ENCODE peak calls at places on chromosomes 6 and 20, in four cellular contexts. Y is A549, W is tibial artery, K is H1. Q is an unnamed sample.
A peak's percentile ranks its signal among the peaks of the same experiment; 100 is the strongest.

GRCh38 chr6:157209865-157210530 is 113.3 kb downstream of the TMEM242 start:
- DNase-seq in Y (no peak), K (no peak), W (no peak), Q (no peak)

GRCh38 chr6:80464901-80465300 is 358.4 kb downstream of the BCKDHB start:
- DNase-seq in W (no peak), Y (no peak), K (no peak), Q (no peak)

GRCh38 chr6:8387942-8388437 is 47.4 kb downstream of the SLC35B3 start:
- DNase-seq in K (no peak), W (no peak), Y (no peak), Q (no peak)

GRCh38 chr6:143822584-143823024 is 20.5 kb upstream of the LTV1 start:
- DNase-seq in Y (no peak), K (no peak), W (no peak), Q (peak; percentile 35)

GRCh38 chr6:42547407-42548329 is 16.2 kb upstream of the UBR2 start:
- DNase-seq in W (peak; percentile 79), K (no peak), Y (peak; percentile 77), Q (peak; percentile 87)

GRCh38 chr6:158517581-158517980 is 42.3 kb upstream of the TMEM181 start:
- DNase-seq in Y (no peak), K (no peak), W (no peak), Q (no peak)

GRCh38 chr6:156809034-156809433 is 31.9 kb downstream of the ARID1B start:
- DNase-seq in W (peak; percentile 71), K (no peak), Y (no peak), Q (no peak)

GRCh38 chr6:99887066-99887465 is 107.0 kb downstream of the MCHR2 start:
- DNase-seq in Y (no peak), K (no peak), W (no peak), Q (no peak)

GRCh38 chr6:136566851-136567250 is 16.6 kb upstream of the MAP7 start:
- DNase-seq in W (no peak), Y (no peak), K (no peak), Q (no peak)

GRCh38 chr20:36745234-36745926 is 510 bp downstream of the NDRG3 start:
- DNase-seq in K (no peak), W (no peak), Y (peak; percentile 49), Q (peak; percentile 26)

GRCh38 chr6:56727097-56727845 is 84.6 kb upstream of the DST start:
- DNase-seq in W (no peak), K (no peak), Y (no peak), Q (no peak)

GRCh38 chr20:47220161-47220582 is 136.3 kb downstream of the ZMYND8 start:
- DNase-seq in Y (peak; percentile 53), K (no peak), W (no peak), Q (no peak)

GRCh38 chr20:34820805-34821578 is 4.5 kb downstream of the NCOA6 start:
- DNase-seq in W (no peak), K (no peak), Y (no peak), Q (no peak)

GRCh38 chr6:56482525-56482924 is 160.2 kb downstream of the DST start:
- DNase-seq in K (no peak), W (no peak), Y (no peak), Q (peak; percentile 41)

GRCh38 chr6:106613590-106613989 is 15.7 kb downstream of the RTN4IP1 start:
- DNase-seq in K (no peak), Y (no peak), W (no peak), Q (no peak)

GRCh38 chr6:21496749-21497148 is 96.8 kb upstream of the SOX4 start:
- DNase-seq in K (no peak), W (no peak), Y (no peak), Q (no peak)

GRCh38 chr6:67277312-67277711 is 1357.8 kb upstream of the ADGRB3 start:
- DNase-seq in K (no peak), W (no peak), Y (no peak), Q (no peak)

GRCh38 chr6:38510205-38510604 is 129.5 kb downstream of the BTBD9 start:
- DNase-seq in K (no peak), Y (no peak), W (no peak), Q (no peak)

GRCh38 chr6:90343581-90343980 is 46.9 kb upstream of the BACH2 start:
- DNase-seq in W (no peak), K (no peak), Y (no peak), Q (no peak)

GRCh38 chr6:45791600-45792168 is 224.0 kb downstream of the CLIC5 start:
- DNase-seq in W (no peak), Y (no peak), K (no peak), Q (no peak)

GRCh38 chr20:57890254-57890800 is 180.5 kb upstream of the PMEPA1 start:
- DNase-seq in Y (no peak), K (no peak), W (no peak), Q (no peak)

GRCh38 chr6:14841901-14842421 is 403.9 kb upstream of the JARID2 start:
- DNase-seq in K (no peak), Y (no peak), W (peak; percentile 25), Q (no peak)

GRCh38 chr20:23244916-23245552 is 105.6 kb upstream of the NXT1 start:
- DNase-seq in Y (no peak), W (no peak), K (no peak), Q (no peak)

GRCh38 chr20:44888226-44889103 is 3.0 kb downstream of the YWHAB start:
- DNase-seq in K (no peak), W (no peak), Y (peak; percentile 33), Q (no peak)
- TF ChIP-seq CTCF in K (no peak), W (no peak), Y (no peak), Q (no peak)

GRCh38 chr6:135105710-135106109 is 51.1 kb upstream of the HBS1L start:
- DNase-seq in W (no peak), K (no peak), Y (no peak), Q (no peak)

GRCh38 chr6:135108692-135109091 is 54.1 kb upstream of the HBS1L start:
- DNase-seq in Y (no peak), W (no peak), K (no peak), Q (no peak)

GRCh38 chr6:135104199-135104598 is 49.6 kb upstream of the HBS1L start:
- DNase-seq in K (no peak), Y (no peak), W (no peak), Q (no peak)

GRCh38 chr6:135105299-135105698 is 50.7 kb upstream of the HBS1L start:
- DNase-seq in W (no peak), Y (no peak), K (no peak), Q (no peak)

DNA sequence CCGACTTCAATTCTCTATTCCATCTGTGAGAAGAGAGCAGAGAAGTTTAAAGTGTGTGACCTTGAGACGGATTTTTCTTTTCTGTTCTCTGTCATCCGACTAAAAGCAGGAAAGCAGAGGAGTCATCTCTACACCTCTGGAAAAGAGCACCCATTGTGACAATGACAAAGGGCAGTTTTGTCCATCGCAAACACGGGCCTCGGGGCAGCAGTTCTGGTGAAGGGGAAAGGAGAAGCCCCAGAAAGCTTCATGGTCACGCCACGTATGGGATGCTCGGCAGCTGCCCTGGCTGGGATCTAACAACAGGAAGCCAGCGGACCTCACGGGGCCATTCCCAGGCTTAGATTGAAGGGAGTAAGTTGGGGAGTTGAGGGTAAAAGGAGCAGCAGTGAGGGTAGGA is 52.0 kb upstream of the HBS1L start:
- DNase-seq in Y (no peak), W (no peak), K (no peak), Q (no peak)
- H3K4me3 ChIP-seq in Y (no peak overlapping the region), W (no peak overlapping the region), K (no peak overlapping the region), Q (no peak overlapping the region)

GRCh38 chr6:2768125-2768524 is 2.9 kb downstream of the WRNIP1 start:
- DNase-seq in K (no peak), Y (no peak), W (no peak), Q (no peak)

GRCh38 chr6:2767327-2767985 is 2.3 kb downstream of the WRNIP1 start:
- DNase-seq in Y (no peak), W (no peak), K (no peak), Q (no peak)

GRCh38 chr6:2765896-2766766 is 938 bp downstream of the WRNIP1 start:
- DNase-seq in W (peak; percentile 45), Y (peak; percentile 23), K (no peak), Q (peak; percentile 53)

GRCh38 chr6:2765166-2765895 is at the start of gene WRNIP1:
- DNase-seq in K (peak; percentile 95), W (peak; percentile 99), Y (peak; percentile 84), Q (peak; percentile 99)

GRCh38 chr6:2766767-2767314 is 1.6 kb downstream of the WRNIP1 start:
- DNase-seq in K (no peak), W (no peak), Y (no peak), Q (no peak)
- TF ChIP-seq CTCF in K (no peak), W (peak; percentile 10), Y (no peak), Q (no peak)

GRCh38 chr6:75204959-75205775 is 686 bp downstream of the COL12A1 start:
- DNase-seq in W (peak; percentile 50), Y (peak; percentile 22), K (no peak), Q (no peak)
- H3K4me3 ChIP-seq in W (peak overlapping the region; percentile 79), Y (peak overlapping the region; percentile 56), K (peak overlapping the region; percentile 73), Q (peak overlapping the region; percentile 59)